ENCODE peak calls at places on chromosomes 4 and X, in seven cellular contexts. K is NCI-H1930; O is brain microvascular endothelial cell; B is activated CD4-positive, alpha-beta T cell treated with anti-CD3 and anti-CD28 coated beads, Interleukin-2, amount 50 U/mL, for 1 hour; G is AG09309; X is AG08395; H is IMR-90. I is an unnamed sample.

GRCh38 chr4:181224826-181225225 is 1018.4 kb upstream of the TENM3 start:
- DNase-seq in K (no peak), O (no peak), B (no peak), G (no peak), X (no peak), H (no peak), I (no peak)

GRCh38 chr4:85725727-85726170 is 250.8 kb downstream of the ARHGAP24 start:
- DNase-seq in K (no peak), O (no peak), B (no peak), G (no peak), X (no peak), H (no peak), I (no peak)

GRCh38 chr4:76200771-76201224 is 12.8 kb downstream of the SCARB2 start:
- DNase-seq in K (no peak), O (no peak), B (no peak), G (no peak), X (no peak), H (no peak), I (no peak)

GRCh38 chr4:121688261-121688660 is 8.5 kb downstream of the ANXA5 start:
- DNase-seq in K (no peak), O (no peak), B (no peak), G (no peak), X (no peak), H (no peak), I (no peak)

GRCh38 chrX:11970935-11971334 is 167.3 kb upstream of the FRMPD4 start:
- DNase-seq in K (no peak), O (no peak), B (no peak), G (no peak), X (peak), H (peak), I (peak)

GRCh38 chrX:30702736-30703135 is 49.5 kb downstream of the GK start:
- DNase-seq in K (no peak), O (peak), B (no peak), G (peak), X (peak), H (peak), I (peak)

GRCh38 chrX:17584248-17584681 is 153.0 kb upstream of the SCML1 start:
- DNase-seq in K (no peak), O (peak), B (no peak), G (no peak), X (peak), H (peak), I (peak)

GRCh38 chr4:8838296-8838695 is 33.3 kb downstream of the HMX1 start:
- DNase-seq in K (no peak), O (no peak), B (no peak), G (no peak), X (no peak), H (no peak), I (no peak)

GRCh38 chr4:15007201-15007600 is 4.9 kb downstream of the CPEB2 start:
- DNase-seq in K (no peak), O (no peak), B (no peak), G (no peak), X (no peak), H (no peak), I (no peak)

GRCh38 chr4:121408-122084 is 2.8 kb upstream of the ZNF718 start:
- DNase-seq in K (no peak), O (no peak), B (no peak), G (no peak), X (no peak), H (no peak), I (no peak)

GRCh38 chr4:5572114-5572513 is 136.2 kb downstream of the EVC2 start:
- DNase-seq in K (no peak), O (no peak), B (no peak), G (no peak), X (peak), H (no peak), I (no peak)

GRCh38 chr4:54659213-54660144 is 1.7 kb downstream of the KIT start:
- DNase-seq in K (peak), O (peak), B (no peak), G (no peak), X (peak), H (peak), I (peak)

GRCh38 chr4:137384476-137384875 is 147.8 kb downstream of the PCDH18 start:
- DNase-seq in K (no peak), O (no peak), B (no peak), G (no peak), X (no peak), H (no peak), I (no peak)

GRCh38 chr4:3676196-3676595 is 90.0 kb upstream of the ADRA2C start:
- DNase-seq in K (no peak), O (no peak), B (no peak), G (no peak), X (no peak), H (no peak), I (no peak)

GRCh38 chr4:71785957-71786356 is 2.1 kb upstream of the GC start:
- DNase-seq in K (no peak), O (no peak), B (no peak), G (no peak), X (no peak), H (no peak), I (no peak)

GRCh38 chr4:122003335-122003734 is 51.5 kb upstream of the TRPC3 start:
- DNase-seq in K (no peak), O (peak), B (peak), G (no peak), X (peak), H (no peak), I (peak)

GRCh38 chr4:72031868-72032619 is at the start of gene NPFFR2:
- DNase-seq in K (no peak), O (peak), B (no peak), G (no peak), X (peak), H (no peak), I (peak)

GRCh38 chr4:123505077-123505456 is 108.5 kb downstream of the SPRY1 start:
- DNase-seq in K (no peak), O (peak), B (no peak), G (no peak), X (no peak), H (peak), I (peak)

I was measured in ELR.